ENCODE peak calls at places on chromosomes 12 and 14, in seven cellular contexts. Y, C, W, X, J, P and I are unnamed samples. For H3K4me1, the result is how much of the 10 kb centered on the place peaks cover.

GRCh38 chr14:56702515-56702914 is 107.8 kb downstream of the OTX2 start:
- DNase-seq in Y (no peak), C (no peak), W (no peak), X (no peak), J (no peak), P (no peak), I (no peak)

GRCh38 chr12:1171657-1172056 is 180.6 kb downstream of the ERC1 start:
- DNase-seq in Y (no peak), C (no peak), W (no peak), X (no peak), J (no peak), P (no peak), I (peak)

GRCh38 chr12:47080725-47081502 is 1.2 kb upstream of the AMIGO2 start:
- DNase-seq in Y (peak), C (peak), W (peak), X (peak), J (no peak), P (peak), I (peak)

GRCh38 chr12:46024099-46024498 is 33.7 kb upstream of the SCAF11 start:
- DNase-seq in Y (no peak), C (no peak), W (no peak), X (no peak), J (no peak), P (no peak), I (no peak)

GRCh38 chr12:29537292-29537691 is 39.8 kb upstream of the OVCH1 start:
- DNase-seq in Y (no peak), C (no peak), W (no peak), X (no peak), J (no peak), P (peak), I (no peak)

GRCh38 chr12:11576104-11576503 is 73.4 kb upstream of the ETV6 start:
- DNase-seq in Y (no peak), C (no peak), W (peak), X (no peak), J (no peak), P (peak), I (no peak)

GRCh38 chr12:105100207-105100985 is 7.1 kb upstream of the WASHC4 start:
- DNase-seq in Y (no peak), C (no peak), W (no peak), X (no peak), J (no peak), P (peak), I (no peak)

GRCh38 chr14:21940887-21941855 is 267.6 kb upstream of the OR4E1 start:
- DNase-seq in Y (no peak), C (no peak), W (no peak), X (peak), J (no peak), P (peak), I (no peak)

GRCh38 chr14:68894802-68895201 is 84.3 kb downstream of the ACTN1 start:
- DNase-seq in Y (no peak), C (no peak), W (no peak), X (no peak), J (no peak), P (peak), I (no peak)

GRCh38 chr12:124626841-124627502 is 59.6 kb upstream of the NCOR2 start:
- DNase-seq in Y (peak), C (peak), W (no peak), X (peak), J (no peak), P (peak), I (peak)

GRCh38 chr12:49564241-49565118 is 3.5 kb downstream of the MCRS1 start:
- DNase-seq in Y (no peak), C (peak), W (no peak), X (no peak), J (no peak), P (no peak), I (no peak)

GRCh38 chr12:7666595-7666994 is 887 bp upstream of the APOBEC1 start:
- DNase-seq in Y (no peak), C (no peak), W (no peak), X (no peak), J (no peak), P (no peak), I (no peak)

GRCh38 chr14:26960049-26960688 is 362.3 kb upstream of the NOVA1 start:
- DNase-seq in Y (no peak), C (no peak), W (no peak), X (no peak), J (no peak), P (no peak), I (no peak)

GRCh38 chr12:120640840-120641833 is 711 bp downstream of the CABP1 start:
- DNase-seq in Y (peak), C (peak), W (peak), X (peak), J (no peak), P (peak), I (peak)

GRCh38 chr14:51776102-51776894 is 84.1 kb upstream of the GNG2 start:
- DNase-seq in Y (no peak), C (peak), W (no peak), X (peak), J (no peak), P (peak), I (peak)

GRCh38 chr12:69966409-69966808 is 141.4 kb downstream of the MYRFL start:
- DNase-seq in Y (no peak), C (peak), W (no peak), X (no peak), J (no peak), P (peak), I (no peak)

GRCh38 chr14:30874999-30875787 is 834 bp downstream of the COCH start:
- DNase-seq in Y (no peak), C (no peak), W (no peak), X (no peak), J (no peak), P (no peak), I (no peak)

GRCh38 chr12:63420206-63420644 is 248.1 kb downstream of the DPY19L2 start:
- DNase-seq in Y (no peak), C (peak), W (no peak), X (peak), J (no peak), P (peak), I (peak)

GRCh38 chr14:70096866-70097265 is 91.9 kb downstream of the SLC8A3 start:
- DNase-seq in Y (no peak), C (no peak), W (no peak), X (no peak), J (no peak), P (peak), I (no peak)

GRCh38 chr12:42915426-42915825 is 325.9 kb upstream of the PRICKLE1 start:
- DNase-seq in Y (no peak), C (no peak), W (no peak), X (no peak), J (no peak), P (no peak), I (no peak)
- H3K27ac ChIP-seq in Y (no peak), C (no peak), W (no peak), X (peak), J (no peak), P (no peak), I (no peak)

GRCh38 chr14:63877594-63877993 is 24.8 kb downstream of the SYNE2 start:
- DNase-seq in Y (no peak), C (no peak), W (no peak), X (no peak), J (no peak), P (no peak), I (no peak)

GRCh38 chr14:63875311-63875710 is 22.5 kb downstream of the SYNE2 start:
- DNase-seq in Y (no peak), C (no peak), W (no peak), X (no peak), J (no peak), P (peak), I (no peak)

GRCh38 chr14:63878792-63879191 is 26.0 kb downstream of the SYNE2 start:
- DNase-seq in Y (no peak), C (no peak), W (no peak), X (no peak), J (no peak), P (no peak), I (no peak)

GRCh38 chr14:63878052-63878451 is 25.2 kb downstream of the SYNE2 start:
- DNase-seq in Y (no peak), C (no peak), W (no peak), X (no peak), J (no peak), P (no peak), I (no peak)

DNA sequence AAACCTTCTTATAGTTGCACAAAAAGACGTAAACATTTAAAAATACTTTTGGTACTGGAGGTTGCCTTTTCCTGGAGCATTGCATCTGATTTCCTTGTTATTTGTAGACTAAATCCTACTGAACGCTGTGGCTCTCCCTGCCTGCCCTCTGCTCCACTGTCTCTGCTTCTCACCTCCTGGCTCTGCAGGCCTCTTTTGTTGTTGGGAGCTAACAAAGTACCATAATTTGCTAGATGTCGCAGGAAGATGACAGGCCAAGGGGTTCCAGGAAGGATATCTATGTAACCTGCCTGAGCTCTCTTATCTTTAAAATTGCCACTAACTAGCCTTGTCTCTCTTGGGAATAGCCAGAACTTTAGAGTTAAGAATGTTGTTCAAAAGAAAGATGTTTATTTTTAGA is 21.4 kb downstream of the SYNE2 start:
- DNase-seq in Y (no peak), C (no peak), W (no peak), X (no peak), J (no peak), P (no peak), I (no peak)
- H3K4me3 ChIP-seq in Y (no peak), C (no peak), W (no peak), X (no peak), J (no peak), P (no peak), I (no peak)

DNA sequence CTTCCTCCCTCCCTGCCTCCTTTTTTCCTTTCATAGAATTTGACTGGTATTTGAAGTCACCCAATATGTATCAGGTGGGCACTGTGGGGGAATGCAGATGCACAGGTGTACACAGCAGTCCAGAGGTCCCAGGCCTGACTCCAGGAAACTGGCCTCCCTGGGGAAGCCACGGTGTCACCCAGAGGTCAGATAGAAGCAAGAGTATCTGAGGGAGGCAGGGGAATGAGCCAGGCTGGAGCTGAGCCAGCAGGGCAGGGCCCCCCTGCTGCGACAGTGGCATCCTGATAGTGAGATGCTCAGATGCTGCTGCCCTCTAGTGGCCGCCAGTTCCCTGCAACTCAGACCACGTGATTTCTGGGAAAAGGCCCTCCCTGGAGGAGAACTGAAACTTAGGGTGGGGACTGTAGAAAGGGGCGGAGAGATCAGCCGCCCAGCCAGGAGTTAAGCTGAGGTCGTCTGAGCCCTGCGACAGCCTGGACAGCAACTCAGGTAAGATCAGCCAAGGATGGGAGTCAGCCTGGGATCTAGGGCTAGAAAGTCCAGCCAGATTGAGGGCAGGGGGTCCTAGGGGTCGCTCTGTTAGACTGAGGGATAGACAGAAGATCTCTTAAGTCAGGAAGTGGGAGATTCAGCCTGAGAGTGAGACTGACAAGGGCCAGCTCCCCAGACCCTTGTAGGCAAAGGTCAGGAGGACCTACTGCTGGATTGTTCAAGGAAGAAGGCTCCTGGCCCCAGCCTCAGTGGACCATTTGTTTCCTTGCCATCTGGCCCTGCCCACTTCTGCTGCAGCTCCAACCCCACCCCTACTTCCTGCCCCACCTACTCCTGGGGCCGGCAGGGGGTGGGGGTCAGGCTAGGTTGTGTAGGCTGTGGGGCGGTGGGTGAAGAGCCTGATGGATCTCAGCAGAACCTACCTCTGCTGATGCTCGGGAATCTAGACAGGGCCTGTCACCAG is at the start of gene IRF9:
- DNase-seq in Y (peak), C (peak), W (peak), X (peak), J (peak), P (peak), I (peak)
- H3K4me1 ChIP-seq in Y (under half), C (under half), W (under half), X (under half), J (under half), P (under half), I (under half)

DNA sequence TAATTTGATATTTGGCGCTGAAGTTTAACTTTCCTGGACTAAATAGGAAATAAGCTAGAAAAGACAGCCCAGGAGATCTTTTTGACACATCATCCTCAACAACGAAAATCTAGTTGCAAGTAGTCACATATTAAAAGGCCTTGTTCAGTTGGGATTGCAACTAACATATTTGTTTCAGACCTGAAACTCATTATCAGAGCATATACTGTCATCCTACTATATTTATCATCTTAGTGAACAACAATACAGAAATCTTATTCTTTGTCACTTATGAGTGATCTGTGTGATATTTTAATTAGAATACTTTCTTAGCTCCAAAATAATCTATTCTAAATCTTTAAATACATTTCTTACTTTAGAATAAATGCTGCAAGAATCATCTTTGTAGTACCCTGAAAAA is 72.1 kb downstream of the ELK3 start:
- DNase-seq in Y (no peak), C (no peak), W (no peak), X (no peak), J (no peak), P (no peak), I (no peak)
- H3K27ac ChIP-seq in Y (no peak), C (no peak), W (no peak), X (no peak), J (no peak), P (no peak), I (no peak)

DNA sequence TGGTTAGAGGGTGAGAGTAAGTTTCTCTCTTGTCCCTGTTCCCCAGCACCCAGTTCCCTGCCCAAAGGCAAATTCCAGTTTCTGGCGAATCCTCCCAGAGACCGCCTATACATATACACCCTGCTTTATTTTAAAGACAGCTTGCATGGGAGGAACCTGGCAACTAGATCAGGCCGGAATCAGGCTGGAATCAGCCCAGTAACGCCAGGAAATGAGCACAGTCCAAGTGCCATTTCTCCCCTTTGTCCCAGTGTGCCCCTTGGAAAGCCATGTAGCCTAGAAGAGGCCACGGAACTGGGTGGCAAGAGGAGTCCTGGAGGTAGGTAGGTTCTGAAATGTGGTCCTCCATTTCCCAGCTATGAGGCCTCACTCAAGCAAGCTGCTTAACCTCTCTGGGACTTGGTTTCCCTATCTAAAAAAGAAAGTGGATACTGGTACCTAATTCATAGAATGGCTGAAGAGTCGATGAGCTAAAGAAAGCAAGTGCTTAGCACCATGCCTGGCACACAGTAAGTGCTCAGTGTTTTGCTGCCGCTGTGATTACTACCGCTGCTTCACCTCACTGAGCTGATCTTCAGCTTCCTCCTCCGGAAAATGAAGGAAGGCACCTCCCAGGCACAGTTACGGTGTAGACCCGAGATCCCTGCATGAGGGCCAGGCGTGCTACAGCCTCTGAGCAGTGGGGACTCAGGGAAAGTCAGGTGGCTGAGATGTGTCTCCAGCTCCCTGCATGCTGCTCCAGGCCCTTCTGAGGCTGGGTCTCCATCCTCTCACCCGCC is 36.4 kb downstream of the PITPNM2 start:
- DNase-seq in Y (no peak), C (no peak), W (no peak), X (no peak), J (no peak), P (no peak), I (no peak)
- H3K4me3 ChIP-seq in Y (no peak), C (peak), W (no peak), X (no peak), J (no peak), P (no peak), I (no peak)

GRCh38 chr12:89373772-89374572 is 21.7 kb upstream of the DUSP6 start:
- DNase-seq in Y (no peak), C (no peak), W (no peak), X (no peak), J (no peak), P (peak), I (no peak)

GRCh38 chr12:89376202-89376529 is 23.9 kb upstream of the DUSP6 start:
- DNase-seq in Y (no peak), C (no peak), W (no peak), X (no peak), J (no peak), P (no peak), I (no peak)

GRCh38 chr12:89370411-89370810 is 18.1 kb upstream of the DUSP6 start:
- DNase-seq in Y (no peak), C (no peak), W (no peak), X (no peak), J (no peak), P (no peak), I (no peak)

GRCh38 chr12:89370850-89371249 is 18.5 kb upstream of the DUSP6 start:
- DNase-seq in Y (no peak), C (no peak), W (no peak), X (no peak), J (no peak), P (peak), I (no peak)

GRCh38 chr12:89372584-89373370 is 20.5 kb upstream of the DUSP6 start:
- DNase-seq in Y (no peak), C (no peak), W (no peak), X (no peak), J (no peak), P (no peak), I (no peak)
- H3K4me1 ChIP-seq in Y (under half), C (under half), W (under half), X (under half), J (under half), P (under half), I (under half)

DNA sequence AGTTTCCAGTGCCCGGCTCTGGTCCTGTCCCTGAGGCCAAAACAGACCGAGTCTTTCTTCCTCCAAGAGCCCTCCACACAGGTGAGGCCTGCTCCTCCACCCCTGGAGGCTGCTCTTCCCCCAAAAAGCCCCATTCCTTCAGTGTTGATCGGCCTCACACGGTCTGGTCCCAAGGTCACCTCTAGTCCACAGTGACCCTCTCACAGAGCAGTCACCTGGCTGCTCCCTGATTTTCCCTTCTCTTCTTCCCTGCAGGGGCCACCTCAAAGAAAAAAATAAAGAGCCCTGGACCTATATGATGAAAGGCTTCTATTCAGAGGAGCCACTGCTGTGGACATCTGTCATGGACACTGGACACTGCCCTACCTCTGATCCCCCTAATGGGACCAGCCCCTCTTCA is 42.5 kb downstream of the TTC7B start:
- DNase-seq in Y (no peak), C (no peak), W (no peak), X (no peak), J (no peak), P (no peak), I (no peak)
- H3K27ac ChIP-seq in Y (no peak), C (peak), W (no peak), X (no peak), J (no peak), P (no peak), I (no peak)

DNA sequence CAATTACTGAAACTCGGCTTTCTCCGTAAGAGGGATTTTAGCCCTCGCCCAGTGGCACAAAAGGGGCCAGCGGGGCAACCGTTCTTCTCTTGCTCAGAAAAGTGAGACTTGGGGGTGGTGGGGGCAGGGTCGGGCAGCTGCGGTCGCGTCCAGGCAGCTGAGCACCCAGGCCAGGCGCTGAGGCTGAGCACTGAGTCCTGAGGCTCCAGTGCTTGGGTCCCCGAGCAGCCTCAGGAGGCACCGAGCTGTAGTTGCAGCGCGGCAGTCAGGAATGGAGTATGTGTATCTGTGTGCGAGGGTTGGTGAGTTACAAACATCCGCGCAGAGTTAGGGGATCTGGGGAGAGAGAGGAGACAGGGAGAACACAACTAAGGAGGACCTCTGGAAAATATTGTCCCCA is 4.1 kb upstream of the HOXC6 start:
- DNase-seq in Y (no peak), C (no peak), W (no peak), X (no peak), J (no peak), P (no peak), I (no peak)
- H3K4me3 ChIP-seq in Y (no peak), C (no peak), W (no peak), X (no peak), J (no peak), P (no peak), I (no peak)